ENCODE peak calls at places on chromosomes 2 and 18, in nine cellular contexts. Y is astrocyte of the spinal cord, O is H4, D is midbrain, P is HFF-Myc, C is GM19239, Q is fibroblast of pulmonary artery, T is B cell, S is NCI-H2029 treated with DMSO at 0.1 percent for 48 hours. R is an unnamed sample.

GRCh38 chr2:82993631-82994030 is 1465.4 kb downstream of the SUCLG1 start:
- DNase-seq in Y (peak; percentile 1), O (peak; percentile 29), D (no peak), P (no peak), C (no peak), Q (no peak), T (no peak), S (no peak), R (no peak)

GRCh38 chr2:166060191-166060590 is 67.6 kb downstream of the SCN1A start:
- DNase-seq in Y (no peak), O (no peak), D (no peak), P (no peak), C (no peak), Q (peak; percentile 52), T (no peak), S (no peak), R (no peak)

GRCh38 chr2:66432801-66433694 is 1.9 kb upstream of the MEIS1 start:
- DNase-seq in Y (peak; percentile 96), O (peak; percentile 89), D (peak; percentile 92), P (peak; percentile 90), C (no peak), Q (peak; percentile 98), T (no peak), S (peak; percentile 81), R (peak; percentile 32)

GRCh38 chr2:138515084-138515483 is 13.5 kb downstream of the SPOPL start:
- DNase-seq in Y (no peak), O (no peak), D (no peak), P (no peak), C (no peak), Q (no peak), T (no peak), S (no peak), R (no peak)

GRCh38 chr2:179749210-179749609 is 112.2 kb downstream of the ZNF385B start:
- DNase-seq in Y (peak; percentile 44), O (no peak), D (no peak), P (peak; percentile 25), C (no peak), Q (peak; percentile 30), T (no peak), S (no peak), R (no peak)

GRCh38 chr2:20635698-20636584 is 15.0 kb downstream of the HS1BP3 start:
- DNase-seq in Y (peak; percentile 82), O (peak; percentile 44), D (peak; percentile 90), P (no peak), C (peak; percentile 90), Q (peak; percentile 82), T (peak; percentile 79), S (peak; percentile 23), R (peak; percentile 72)

GRCh38 chr2:96788393-96789244 is 27.4 kb upstream of the CNNM3 start:
- DNase-seq in Y (no peak), O (no peak), D (peak; percentile 41), P (no peak), C (no peak), Q (peak; percentile 23), T (no peak), S (no peak), R (no peak)

GRCh38 chr18:45221363-45221762 is 393.9 kb upstream of the SLC14A2 start:
- DNase-seq in Y (peak; percentile 57), O (no peak), D (no peak), P (peak; percentile 9), C (no peak), Q (peak; percentile 3), T (no peak), S (no peak), R (no peak)

GRCh38 chr18:5943514-5943913 is 48.2 kb upstream of the TMEM200C start:
- DNase-seq in Y (no peak), O (no peak), D (no peak), P (no peak), C (no peak), Q (peak; percentile 17), T (no peak), S (no peak), R (no peak)

GRCh38 chr18:29003194-29003593 is 826.3 kb upstream of the CDH2 start:
- DNase-seq in Y (no peak), O (no peak), D (no peak), P (no peak), C (no peak), Q (no peak), T (no peak), S (no peak), R (no peak)

GRCh38 chr18:34871435-34871834 is 161.3 kb downstream of the DTNA start:
- DNase-seq in Y (no peak), O (peak; percentile 32), D (no peak), P (no peak), C (no peak), Q (no peak), T (no peak), S (no peak), R (no peak)

GRCh38 chr2:161238559-161239415 is 69.4 kb upstream of the PSMD14 start:
- DNase-seq in Y (peak; percentile 39), O (no peak), D (peak; percentile 85), P (no peak), C (peak; percentile 39), Q (peak; percentile 56), T (peak; percentile 62), S (peak; percentile 51), R (no peak)

GRCh38 chr2:24354899-24355298 is 5.4 kb downstream of the ITSN2 start:
- DNase-seq in Y (no peak), O (no peak), D (no peak), P (no peak), C (no peak), Q (no peak), T (peak; percentile 30), S (no peak), R (no peak)

GRCh38 chr2:120751553-120751952 is 15.9 kb downstream of the GLI2 start:
- DNase-seq in Y (no peak), O (no peak), D (no peak), P (no peak), C (no peak), Q (peak; percentile 48), T (no peak), S (no peak), R (no peak)

GRCh38 chr2:7730449-7730848 is 813.2 kb downstream of the RNF144A start:
- DNase-seq in Y (no peak), O (no peak), D (no peak), P (no peak), C (no peak), Q (no peak), T (no peak), S (no peak), R (no peak)

GRCh38 chr2:128329607-128330006 is 10.9 kb upstream of the HS6ST1 start:
- DNase-seq in Y (no peak), O (peak; percentile 2), D (no peak), P (peak; percentile 36), C (no peak), Q (peak; percentile 33), T (no peak), S (no peak), R (no peak)

GRCh38 chr2:10654069-10654468 is 35.7 kb downstream of the NOL10 start:
- DNase-seq in Y (peak; percentile 50), O (no peak), D (no peak), P (no peak), C (no peak), Q (peak; percentile 13), T (no peak), S (no peak), R (no peak)

GRCh38 chr2:137056704-137057103 is 291.4 kb downstream of the THSD7B start:
- DNase-seq in Y (no peak), O (peak; percentile 4), D (no peak), P (no peak), C (no peak), Q (no peak), T (no peak), S (no peak), R (no peak)

GRCh38 chr2:111662039-111662740 is 221.8 kb downstream of the ANAPC1 start:
- DNase-seq in Y (peak; percentile 61), O (no peak), D (no peak), P (no peak), C (no peak), Q (peak; percentile 63), T (no peak), S (no peak), R (no peak)

GRCh38 chr2:675982-676646 is 1.1 kb downstream of the TMEM18 start:
- DNase-seq in Y (peak; percentile 86), O (peak; percentile 61), D (no peak), P (peak; percentile 87), C (no peak), Q (peak; percentile 88), T (no peak), S (peak; percentile 21), R (peak; percentile 30)

GRCh38 chr2:128472789-128473174 is 154.1 kb upstream of the HS6ST1 start:
- DNase-seq in Y (no peak), O (no peak), D (no peak), P (peak; percentile 11), C (no peak), Q (peak; percentile 60), T (no peak), S (no peak), R (no peak)

GRCh38 chr2:98866033-98866432 is 70.0 kb downstream of the CRACDL start:
- DNase-seq in Y (no peak), O (no peak), D (no peak), P (no peak), C (no peak), Q (no peak), T (no peak), S (no peak), R (no peak)

GRCh38 chr18:74524097-74524496 is 10.2 kb upstream of the CNDP1 start:
- DNase-seq in Y (peak; percentile 36), O (peak; percentile 39), D (no peak), P (no peak), C (no peak), Q (no peak), T (no peak), S (peak; percentile 28), R (no peak)

GRCh38 chr2:235390108-235390815 is 103.6 kb upstream of the AGAP1 start:
- DNase-seq in Y (peak; percentile 48), O (peak; percentile 96), D (no peak), P (no peak), C (peak; percentile 12), Q (peak; percentile 9), T (peak; percentile 4), S (no peak), R (peak; percentile 22)

GRCh38 chr2:235966396-235966795 is 201.8 kb downstream of the GBX2 start:
- DNase-seq in Y (no peak), O (no peak), D (no peak), P (no peak), C (no peak), Q (no peak), T (no peak), S (no peak), R (no peak)

GRCh38 chr2:17107875-17108274 is 410.4 kb downstream of the RAD51AP2 start:
- DNase-seq in Y (no peak), O (no peak), D (no peak), P (no peak), C (no peak), Q (no peak), T (no peak), S (no peak), R (no peak)

GRCh38 chr2:191049728-191050639 is 36.0 kb upstream of the STAT1 start:
- DNase-seq in Y (peak; percentile 53), O (peak; percentile 52), D (no peak), P (no peak), C (no peak), Q (peak; percentile 75), T (no peak), S (no peak), R (no peak)

GRCh38 chr2:46273225-46273863 is 23.9 kb upstream of the EPAS1 start:
- DNase-seq in Y (peak; percentile 72), O (no peak), D (no peak), P (no peak), C (no peak), Q (no peak), T (no peak), S (no peak), R (no peak)

GRCh38 chr2:85160946-85161625 is 27.9 kb downstream of the TCF7L1 start:
- DNase-seq in Y (no peak), O (no peak), D (no peak), P (no peak), C (no peak), Q (no peak), T (no peak), S (no peak), R (no peak)

GRCh38 chr2:219722276-219722883 is 95.0 kb downstream of the SLC4A3 start:
- DNase-seq in Y (peak; percentile 62), O (peak; percentile 30), D (no peak), P (no peak), C (no peak), Q (no peak), T (no peak), S (no peak), R (no peak)

GRCh38 chr2:174914894-174915760 is 90.1 kb downstream of the CHN1 start:
- DNase-seq in Y (no peak), O (no peak), D (no peak), P (no peak), C (no peak), Q (peak; percentile 47), T (no peak), S (peak; percentile 85), R (no peak)